ENCODE peak calls at places on chromosomes 11 and 22, in eight cellular contexts. J, O, C, T, N, W, P and G are unnamed samples.

GRCh38 chr11:130217632-130218031 is 58.0 kb downstream of the ST14 start:
- DNase-seq in J (no peak), O (peak; percentile 37), C (no peak), T (no peak), N (no peak), W (peak; percentile 38), P (no peak), G (no peak)

GRCh38 chr22:29072979-29073617 is at the start of gene KREMEN1:
- DNase-seq in J (no peak), O (peak; percentile 58), C (no peak), T (no peak), N (no peak), W (no peak), P (no peak), G (no peak)

GRCh38 chr22:49204599-49205214 is 623.0 kb downstream of the BRD1 start:
- DNase-seq in J (no peak), O (peak; percentile 39), C (no peak), T (no peak), N (no peak), W (peak; percentile 20), P (no peak), G (no peak)

GRCh38 chr22:22886546-22886945 is 1.1 kb upstream of the IGLL5 start:
- DNase-seq in J (no peak), O (no peak), C (no peak), T (no peak), N (no peak), W (no peak), P (no peak), G (no peak)

GRCh38 chr11:28976012-28976800 is 868.0 kb downstream of the METTL15 start:
- DNase-seq in J (no peak), O (no peak), C (no peak), T (no peak), N (no peak), W (no peak), P (no peak), G (no peak)

GRCh38 chr22:25461301-25461700 is 103.2 kb upstream of the GRK3 start:
- DNase-seq in J (no peak), O (no peak), C (no peak), T (no peak), N (no peak), W (no peak), P (no peak), G (no peak)

GRCh38 chr11:132650969-132651720 is 881.2 kb downstream of the OPCML start:
- DNase-seq in J (no peak), O (no peak), C (no peak), T (no peak), N (no peak), W (no peak), P (no peak), G (no peak)

GRCh38 chr11:75063732-75064314 is 32.9 kb downstream of the OR2AT4 start:
- DNase-seq in J (no peak), O (no peak), C (no peak), T (no peak), N (no peak), W (no peak), P (no peak), G (no peak)

GRCh38 chr11:130159657-130160459 is at the start of gene ST14:
- DNase-seq in J (no peak), O (no peak), C (no peak), T (peak; percentile 45), N (no peak), W (no peak), P (no peak), G (peak; percentile 56)

GRCh38 chr22:47918276-47918928 is 1156.0 kb downstream of the TBC1D22A start:
- DNase-seq in J (peak; percentile 18), O (no peak), C (no peak), T (no peak), N (no peak), W (peak; percentile 60), P (peak; percentile 55), G (no peak)

GRCh38 chr11:122337241-122338176 is 221.5 kb upstream of the BLID start:
- DNase-seq in J (no peak), O (no peak), C (no peak), T (no peak), N (no peak), W (no peak), P (no peak), G (no peak)

GRCh38 chr11:79094601-79095000 is 346.2 kb downstream of the TENM4 start:
- DNase-seq in J (no peak), O (no peak), C (no peak), T (no peak), N (no peak), W (no peak), P (no peak), G (no peak)

GRCh38 chr22:32206774-32207758 is 2.2 kb upstream of the RFPL2 start:
- DNase-seq in J (no peak), O (peak; percentile 71), C (peak; percentile 25), T (peak; percentile 27), N (no peak), W (peak; percentile 62), P (peak; percentile 50), G (no peak)

GRCh38 chr11:60905551-60906113 is 753 bp downstream of the PRPF19 start:
- DNase-seq in J (no peak), O (no peak), C (no peak), T (peak; percentile 59), N (no peak), W (peak; percentile 58), P (peak; percentile 31), G (no peak)

GRCh38 chr11:12164061-12165014 is 53.9 kb downstream of the MICAL2 start:
- DNase-seq in J (no peak), O (no peak), C (no peak), T (no peak), N (peak; percentile 54), W (no peak), P (no peak), G (no peak)

GRCh38 chr11:42524534-42525227 is 787.1 kb upstream of the API5 start:
- DNase-seq in J (no peak), O (peak; percentile 54), C (peak; percentile 37), T (peak; percentile 9), N (peak; percentile 56), W (no peak), P (peak; percentile 49), G (peak; percentile 59)

GRCh38 chr11:35418282-35418846 is 994 bp downstream of the SLC1A2 start:
- DNase-seq in J (no peak), O (no peak), C (no peak), T (peak; percentile 5), N (no peak), W (peak; percentile 55), P (no peak), G (peak; percentile 20)

GRCh38 chr11:83441171-83441570 is 155.0 kb upstream of the CCDC90B start:
- DNase-seq in J (no peak), O (no peak), C (no peak), T (no peak), N (no peak), W (no peak), P (no peak), G (no peak)

GRCh38 chr11:129573161-129573560 is 197.5 kb downstream of the BARX2 start:
- DNase-seq in J (no peak), O (no peak), C (no peak), T (no peak), N (no peak), W (no peak), P (no peak), G (no peak)

GRCh38 chr11:126981635-126982034 is 18.9 kb downstream of the KIRREL3 start:
- DNase-seq in J (no peak), O (no peak), C (no peak), T (no peak), N (no peak), W (no peak), P (no peak), G (no peak)

GRCh38 chr11:75547617-75548054 is 14.4 kb upstream of the SERPINH1 start:
- DNase-seq in J (no peak), O (peak; percentile 65), C (peak; percentile 83), T (peak; percentile 45), N (no peak), W (no peak), P (peak; percentile 59), G (peak; percentile 78)

GRCh38 chr11:44950036-44950624 is 553 bp downstream of the TP53I11 start:
- DNase-seq in J (peak; percentile 12), O (no peak), C (peak; percentile 31), T (peak; percentile 12), N (no peak), W (peak; percentile 66), P (peak; percentile 38), G (peak; percentile 37)

GRCh38 chr22:39502109-39502788 is at the start of gene MIEF1:
- DNase-seq in J (peak; percentile 83), O (peak; percentile 98), C (peak; percentile 99), T (peak; percentile 95), N (peak; percentile 89), W (peak; percentile 96), P (peak; percentile 96), G (peak; percentile 95)